ENCODE peak calls at places on chromosomes 11 and 22, in ten cellular contexts. M is NCI-H187 treated with DMSO at 0.1 percent for 48 hours; A is fibroblast of the conjunctiva; J is activated CD4-positive, alpha-beta T cell treated with anti-CD3 and anti-CD28 coated beads for 36 hours; I is CD8-positive, alpha-beta T cell; E is AG09319; N is HEK293T; W is mesendoderm; L is MV-4-11; X is lung microvascular endothelial cell. D is an unnamed sample.

GRCh38 chr11:74952752-74953151 is 3.7 kb downstream of the SPCS2 start:
- DNase-seq in N (no peak), X (no peak), L (no peak), M (no peak), W (no peak), J (no peak), E (no peak), I (no peak), A (no peak), D (no peak)

GRCh38 chr11:77371646-77372045 is 70.2 kb upstream of the GDPD4 start:
- DNase-seq in W (no peak), A (no peak), J (no peak), L (no peak), I (no peak), E (no peak), X (no peak), M (no peak), N (no peak), D (no peak)

GRCh38 chr11:117160826-117161225 is 16.7 kb downstream of the PAFAH1B2 start:
- DNase-seq in M (no peak), A (no peak), J (no peak), N (no peak), W (no peak), E (no peak), X (no peak), I (no peak), L (peak), D (no peak)

GRCh38 chr11:62593434-62594044 is 2.2 kb upstream of the TUT1 start:
- DNase-seq in L (peak), W (peak), M (no peak), A (no peak), N (peak), X (peak), E (peak), J (peak), I (peak), D (peak)

GRCh38 chr22:48431536-48432315 is 1395.9 kb downstream of the BRD1 start:
- DNase-seq in X (no peak), M (no peak), A (no peak), E (no peak), I (no peak), W (peak), J (no peak), N (no peak), L (no peak), D (no peak)

GRCh38 chr22:44024288-44024908 is at the start of gene PARVB:
- DNase-seq in L (no peak), M (no peak), J (peak), E (no peak), W (no peak), N (peak), A (no peak), X (peak), I (no peak), D (peak)

GRCh38 chr11:102495161-102496042 is 35.1 kb downstream of the MMP7 start:
- DNase-seq in L (peak), J (peak), W (peak), I (peak), X (peak), A (peak), E (peak), M (peak), N (peak), D (peak)

GRCh38 chr11:46865340-46865739 is 19.3 kb upstream of the CKAP5 start:
- DNase-seq in J (no peak), W (no peak), I (no peak), M (no peak), L (no peak), N (no peak), E (peak), A (peak), X (peak), D (no peak)

GRCh38 chr11:44780940-44781631 is 54.3 kb downstream of the TSPAN18 start:
- DNase-seq in A (peak), J (no peak), M (no peak), N (no peak), X (no peak), E (no peak), W (peak), I (no peak), L (peak), D (no peak)

GRCh38 chr11:69702239-69702668 is 1.6 kb downstream of the FGF19 start:
- DNase-seq in I (no peak), M (no peak), J (no peak), W (peak), A (no peak), L (no peak), X (no peak), E (no peak), N (no peak), D (no peak)

D was measured in dermis blood vessel endothelial cell.